ENCODE peak calls at places on chromosomes 3 and 15, in five cellular contexts. D is astrocyte of the spinal cord, C is AG04450, V is heart right ventricle, F is GM12865. Q is an unnamed sample.

GRCh38 chr15:71752604-71753289 is 57.6 kb upstream of the NR2E3 start:
- DNase-seq in C (peak; percentile 46), V (no peak), D (peak; percentile 99), F (peak; percentile 60), Q (peak; percentile 82)

GRCh38 chr3:42698911-42699230 is 3.7 kb downstream of the HHATL start:
- DNase-seq in D (no peak), V (no peak), F (peak; percentile 9), C (no peak), Q (no peak)

GRCh38 chr3:127256872-127257271 is 31.0 kb downstream of the PRR20G start:
- DNase-seq in C (no peak), V (no peak), D (no peak), F (no peak), Q (no peak)

GRCh38 chr3:122100591-122101491 is 45.7 kb downstream of the CD86 start:
- DNase-seq in C (no peak), D (no peak), F (peak; percentile 90), V (no peak), Q (no peak)

GRCh38 chr3:52742418-52743041 is 28.2 kb downstream of the NEK4 start:
- DNase-seq in V (no peak), D (peak; percentile 46), F (peak; percentile 38), C (no peak), Q (peak; percentile 18)

GRCh38 chr3:25707268-25707928 is 42.7 kb upstream of the TOP2B start:
- DNase-seq in V (no peak), F (no peak), C (no peak), D (no peak), Q (no peak)

GRCh38 chr15:84908564-84908963 is 24.1 kb downstream of the SLC28A1 start:
- DNase-seq in C (no peak), F (no peak), V (no peak), D (no peak), Q (no peak)

GRCh38 chr3:85481411-85482192 is 522.8 kb downstream of the CADM2 start:
- DNase-seq in C (no peak), D (peak; percentile 19), F (no peak), V (no peak), Q (no peak)

GRCh38 chr3:113035387-113035982 is 44.7 kb downstream of the GTPBP8 start:
- DNase-seq in F (peak; percentile 66), D (peak; percentile 52), V (no peak), C (no peak), Q (peak; percentile 65)

GRCh38 chr3:105523496-105523895 is 156.8 kb downstream of the ALCAM start:
- DNase-seq in D (no peak), C (no peak), V (no peak), F (no peak), Q (no peak)

GRCh38 chr3:105527538-105527937 is 160.8 kb downstream of the ALCAM start:
- DNase-seq in V (no peak), C (no peak), F (no peak), D (no peak), Q (no peak)

GRCh38 chr3:105527949-105528348 is 161.2 kb downstream of the ALCAM start:
- DNase-seq in F (peak; percentile 44), C (no peak), V (no peak), D (peak; percentile 65), Q (no peak)

GRCh38 chr3:105528956-105529355 is 162.2 kb downstream of the ALCAM start:
- DNase-seq in F (no peak), C (no peak), D (no peak), V (no peak), Q (no peak)

GRCh38 chr3:105526349-105527111 is 159.8 kb downstream of the ALCAM start:
- DNase-seq in C (no peak), V (no peak), D (peak; percentile 49), F (no peak), Q (no peak)
- TF ChIP-seq CTCF in C (no peak), V (no peak), D (no peak), F (no peak), Q (no peak)

GRCh38 chr3:14256561-14257342 is 78.1 kb downstream of the LSM3 start:
- DNase-seq in C (no peak), D (no peak), F (no peak), V (no peak), Q (no peak)
- TF ChIP-seq CTCF in C (no peak), D (no peak), F (no peak), V (no peak), Q (no peak)

GRCh38 chr15:76963596-76963995 is 31.3 kb upstream of the PSTPIP1 start:
- DNase-seq in V (no peak), C (no peak), D (no peak), F (no peak), Q (no peak)
- TF ChIP-seq CTCF in V (no peak), C (no peak), D (no peak), F (no peak), Q (no peak)

GRCh38 chr3:50221413-50222168 is 14.4 kb upstream of the GNAI2 start:
- DNase-seq in C (no peak), F (no peak), D (no peak), V (no peak), Q (no peak)
- TF ChIP-seq CTCF in C (no peak), F (no peak), D (no peak), V (no peak), Q (no peak)

DNA sequence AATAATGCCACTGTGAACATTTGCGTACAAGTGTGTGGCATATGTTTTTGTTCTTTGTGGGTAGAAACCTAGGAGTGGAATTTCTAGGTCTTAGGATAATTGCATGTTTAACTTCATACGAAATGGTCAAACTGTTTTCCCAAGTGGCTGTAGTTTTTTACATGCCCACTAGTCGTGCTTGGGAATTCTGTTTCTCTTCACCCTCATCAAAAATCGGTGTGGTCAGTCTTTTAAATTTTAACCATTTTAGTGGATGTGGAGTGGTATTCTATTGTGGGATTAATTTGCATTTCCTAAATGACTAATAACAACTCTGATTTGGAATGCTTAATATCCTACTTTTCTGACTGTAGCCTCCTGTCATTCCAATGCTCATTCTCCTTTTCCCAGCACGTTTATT is 27.6 kb downstream of the ZFAND6 start:
- DNase-seq in V (no peak), C (no peak), F (no peak), D (no peak), Q (no peak)
- TF ChIP-seq CTCF in V (no peak), C (peak; percentile 46), F (no peak), D (peak; percentile 20), Q (no peak)

GRCh38 chr15:89167267-89168176 is 53.9 kb downstream of the RLBP1 start:
- DNase-seq in F (peak; percentile 83), C (no peak), V (no peak), D (peak; percentile 79), Q (peak; percentile 61)
- TF ChIP-seq CTCF in F (no peak), C (no peak), V (no peak), D (no peak), Q (no peak)

GRCh38 chr3:184126006-184126405 is 9.2 kb upstream of the EIF2B5 start:
- DNase-seq in D (no peak), C (no peak), V (no peak), F (no peak), Q (no peak)

GRCh38 chr3:184134746-184135148 is 411 bp upstream of the EIF2B5 start:
- DNase-seq in V (no peak), C (no peak), F (peak; percentile 13), D (no peak), Q (no peak)

GRCh38 chr3:184132947-184133346 is 2.2 kb upstream of the EIF2B5 start:
- DNase-seq in C (no peak), D (no peak), V (no peak), F (no peak), Q (no peak)

GRCh38 chr3:184133840-184134745 is 1.1 kb upstream of the EIF2B5 start:
- DNase-seq in C (no peak), V (peak; percentile 83), F (peak; percentile 90), D (peak; percentile 73), Q (peak; percentile 91)

DNA sequence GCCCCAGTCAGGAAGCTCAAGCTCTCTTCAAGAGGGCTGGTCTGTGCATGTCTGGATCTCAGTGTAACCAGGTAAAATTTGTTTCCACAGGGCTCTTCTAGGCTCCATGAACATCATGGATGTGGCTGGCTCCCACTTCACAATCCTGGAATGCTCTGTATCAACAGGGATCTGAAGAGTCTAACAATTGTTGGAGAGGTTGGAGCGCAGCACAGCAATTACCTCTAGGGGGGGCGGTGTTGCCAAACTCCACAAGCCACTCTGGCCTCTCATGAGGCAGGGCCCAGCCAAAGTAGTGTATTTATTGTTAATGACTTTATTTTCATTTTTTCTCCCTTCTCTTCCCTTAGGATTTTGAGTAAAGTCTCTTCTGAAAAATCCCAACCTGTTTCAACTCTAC is 6.1 kb upstream of the EIF2B5 start:
- DNase-seq in D (peak; percentile 51), F (peak; percentile 39), V (no peak), C (no peak), Q (peak; percentile 55)
- TF ChIP-seq CTCF in D (peak; percentile 62), F (peak; percentile 57), V (no peak), C (peak; percentile 50), Q (peak; percentile 27)

DNA sequence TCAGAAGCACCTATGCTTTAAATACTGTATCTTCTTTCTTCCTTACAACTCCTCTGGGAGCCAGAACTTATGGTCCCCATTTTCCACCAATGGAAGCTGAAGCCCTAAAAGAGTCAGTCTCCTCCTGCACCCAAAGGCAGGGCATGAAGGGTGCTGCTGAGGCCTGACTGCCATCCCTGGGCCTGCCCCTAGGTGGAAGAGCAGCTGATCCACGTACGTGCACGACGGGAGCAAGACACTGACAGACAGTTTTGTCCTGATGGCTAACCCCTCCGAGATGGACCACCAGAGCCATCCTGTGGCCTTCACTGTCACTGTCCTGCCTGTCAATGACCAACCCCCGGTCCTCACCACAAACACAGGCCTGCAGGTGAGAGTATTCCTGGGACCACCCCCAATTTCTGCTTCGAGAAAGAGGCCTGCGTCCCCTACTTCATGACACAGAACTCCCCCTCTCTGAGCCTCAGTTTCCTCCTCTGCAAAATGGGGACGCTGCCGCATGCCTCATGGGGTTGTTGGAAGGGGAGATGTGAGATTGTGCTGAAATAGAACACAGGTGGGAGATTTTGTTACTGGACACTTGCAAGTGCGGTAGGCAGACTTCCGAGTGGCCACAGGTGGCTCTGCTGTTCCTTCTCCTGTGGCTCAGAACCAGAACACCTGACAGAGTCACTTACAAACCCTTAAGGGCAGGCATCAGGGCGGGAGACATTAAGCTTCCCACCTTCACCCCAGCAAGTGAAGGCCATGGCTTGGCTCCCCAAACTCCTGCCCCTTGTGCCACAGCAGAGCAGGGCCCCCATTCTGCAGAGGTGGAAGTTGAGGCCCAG is 175.4 kb downstream of the TBC1D2B start:
- DNase-seq in F (peak; percentile 41), D (no peak), C (no peak), V (no peak), Q (no peak)
- TF ChIP-seq CTCF in F (peak; percentile 39), D (peak; percentile 11), C (no peak), V (no peak), Q (no peak)

Q was measured in Calu3.